ENCODE peak calls at places on chromosomes 5 and 9, in five cellular contexts. D is activated T-helper 17 cell treated with anti-CD3 and anti-CD28 coated beads, Interleukin-2, amount 50 U/mL, for 72 hours; X is natural killer cell treated with Interleukin-12 subunit alpha and Interleukin-12 subunit beta and Interleukin-15 and Interleukin-18, amount 100 ng/mL, for 72 hours; B is activated T-cell treated with anti-CD3 and anti-CD28 coated beads, Interleukin-2, amount 50 U/mL, for 72 hours; P is RWPE2. H is an unnamed sample.

GRCh38 chr9:98374385-98375051 is 119.1 kb upstream of the TBC1D2 start:
- ATAC-seq in D (no peak), P (peak), X (no peak), B (no peak), H (no peak)

GRCh38 chr9:103802068-103802467 is 292.0 kb upstream of the SMC2 start:
- ATAC-seq in P (no peak), D (no peak), B (no peak), X (no peak), H (no peak)

GRCh38 chr5:64680289-64680688 is 10.0 kb upstream of the SHISAL2B start:
- ATAC-seq in B (no peak), X (no peak), D (no peak), P (peak), H (no peak)

GRCh38 chr5:97636766-97637165 is 453.7 kb upstream of the RIOK2 start:
- ATAC-seq in B (no peak), D (no peak), X (no peak), P (no peak), H (no peak)

GRCh38 chr9:110027624-110028023 is 180.3 kb downstream of the C9orf152 start:
- ATAC-seq in P (no peak), X (no peak), D (no peak), B (no peak), H (no peak)

GRCh38 chr5:127830829-127831598 is 127.8 kb downstream of the CCDC192 start:
- ATAC-seq in P (no peak), X (no peak), B (no peak), D (no peak), H (no peak)

GRCh38 chr9:114685951-114686350 is 4.0 kb upstream of the TEX48 start:
- ATAC-seq in X (no peak), B (no peak), D (peak), P (no peak), H (no peak)

GRCh38 chr5:175695161-175696126 is 37.6 kb downstream of the HRH2 start:
- ATAC-seq in P (no peak), X (no peak), D (peak), B (no peak), H (no peak)

GRCh38 chr9:122122903-122123632 is 30.0 kb upstream of the TTLL11 start:
- ATAC-seq in P (no peak), X (peak), D (peak), B (peak), H (peak)

GRCh38 chr5:9474241-9475002 is 71.5 kb downstream of the SEMA5A start:
- ATAC-seq in B (no peak), P (no peak), X (no peak), D (no peak), H (no peak)

GRCh38 chr9:77598510-77598909 is 49.6 kb downstream of the GNA14 start:
- ATAC-seq in P (no peak), D (no peak), X (no peak), B (no peak), H (no peak)

GRCh38 chr9:130526193-130526853 is 53.1 kb upstream of the FUBP3 start:
- ATAC-seq in D (no peak), B (no peak), P (no peak), X (no peak), H (no peak)

GRCh38 chr5:1448511-1449011 is 3.3 kb upstream of the SLC6A3 start:
- ATAC-seq in B (peak), D (peak), X (peak), P (no peak), H (no peak)